ENCODE peak calls at places on chromosomes 5 and 9, in eight cellular contexts. A, G, C, K, Y, V, M and D are unnamed samples.

GRCh38 chr5:54889826-54890225 is 95.6 kb downstream of the ESM1 start:
- DNase-seq in V (no peak), M (peak), G (no peak), K (peak), A (no peak), C (no peak), Y (no peak), D (peak)

GRCh38 chr5:14551211-14551610 is 30.4 kb upstream of the OTULINL start:
- DNase-seq in G (no peak), C (no peak), A (no peak), Y (no peak), M (no peak), K (no peak), V (no peak), D (no peak)

GRCh38 chr9:124191691-124192208 is 66.0 kb upstream of the NEK6 start:
- DNase-seq in A (no peak), G (no peak), K (no peak), V (no peak), C (no peak), M (no peak), Y (no peak), D (no peak)

GRCh38 chr9:111634860-111635259 is 3.7 kb downstream of the DNAJC25 start:
- DNase-seq in G (no peak), M (no peak), V (no peak), C (no peak), K (no peak), A (no peak), Y (no peak), D (no peak)

GRCh38 chr5:135191084-135191826 is 157.2 kb upstream of the PITX1 start:
- DNase-seq in Y (peak), A (peak), K (peak), V (peak), G (no peak), M (peak), C (peak), D (peak)

GRCh38 chr9:98331536-98332259 is 76.2 kb upstream of the TBC1D2 start:
- DNase-seq in C (no peak), A (no peak), Y (no peak), G (no peak), K (no peak), M (no peak), V (no peak), D (no peak)

GRCh38 chr9:72946821-72947220 is 6.0 kb downstream of the ALDH1A1 start:
- DNase-seq in A (no peak), K (no peak), M (no peak), V (no peak), G (no peak), Y (no peak), C (no peak), D (no peak)

GRCh38 chr5:74073257-74073656 is 447.3 kb downstream of the ARHGEF28 start:
- DNase-seq in K (no peak), M (no peak), C (no peak), Y (no peak), A (no peak), V (no peak), G (no peak), D (no peak)

GRCh38 chr9:18185196-18185595 is 288.8 kb upstream of the ADAMTSL1 start:
- DNase-seq in Y (no peak), M (no peak), A (no peak), V (no peak), K (no peak), G (no peak), C (no peak), D (no peak)

GRCh38 chr9:35923927-35924763 is 14.9 kb downstream of the SPAAR start:
- DNase-seq in Y (no peak), V (peak), G (peak), C (no peak), A (peak), K (peak), M (peak), D (peak)

GRCh38 chr9:136402067-136402466 is 2.1 kb upstream of the SNAPC4 start:
- DNase-seq in G (no peak), M (no peak), V (no peak), A (no peak), C (no peak), Y (no peak), K (no peak), D (no peak)

GRCh38 chr9:132181796-132182521 is 20.1 kb downstream of the NTNG2 start:
- DNase-seq in A (no peak), Y (no peak), G (no peak), V (no peak), M (peak), K (no peak), C (no peak), D (no peak)

GRCh38 chr9:126326228-126327015 is at the start of gene MVB12B:
- DNase-seq in V (peak), M (peak), A (peak), K (peak), Y (peak), C (peak), G (no peak), D (peak)

GRCh38 chr5:74630387-74631087 is 10.0 kb downstream of the ENC1 start:
- DNase-seq in V (no peak), G (no peak), A (no peak), C (no peak), Y (peak), M (peak), K (no peak), D (peak)